ENCODE peak calls at places on chromosomes 3 and 15, in four cellular contexts. P is effector memory CD4-positive, alpha-beta T cell; T is cardiac muscle cell; R is CD4-positive, CD25-positive, alpha-beta regulatory T cell. S is an unnamed sample. For H3K36me3 and H3K27me3, the result is how much of the 10 kb centered on the place peaks cover.

GRCh38 chr15:50315814-50316630 is 39.0 kb downstream of the GABPB1 start:
- DNase-seq in P (no peak), R (no peak), T (peak), S (no peak)

GRCh38 chr15:98776607-98777281 is 128.4 kb downstream of the IGF1R start:
- DNase-seq in R (no peak), T (peak), P (no peak), S (no peak)

GRCh38 chr3:152296990-152297389 is 28.3 kb downstream of the MBNL1 start:
- DNase-seq in T (no peak), R (no peak), P (no peak), S (no peak)

GRCh38 chr3:138921316-138922292 is 25.3 kb downstream of the FOXL2 start:
- DNase-seq in T (no peak), P (no peak), R (no peak), S (no peak)

GRCh38 chr3:122101646-122102045 is 46.5 kb downstream of the CD86 start:
- DNase-seq in T (peak), R (no peak), P (no peak), S (no peak)

GRCh38 chr3:126442099-126442848 is 33.4 kb downstream of the ZXDC start:
- DNase-seq in P (no peak), R (no peak), T (no peak), S (no peak)

GRCh38 chr3:160052385-160053047 is 63.9 kb downstream of the IL12A start:
- DNase-seq in T (no peak), R (no peak), P (no peak), S (no peak)

GRCh38 chr3:86982883-86983282 is 8.1 kb downstream of the VGLL3 start:
- DNase-seq in R (no peak), T (no peak), P (no peak), S (no peak)

GRCh38 chr3:104909188-104909587 is 457.5 kb upstream of the ALCAM start:
- DNase-seq in P (no peak), T (no peak), R (no peak), S (no peak)

GRCh38 chr15:89171136-89172072 is 50.0 kb downstream of the RLBP1 start:
- DNase-seq in P (no peak), R (no peak), T (peak), S (no peak)

GRCh38 chr15:73564255-73564654 is 68.9 kb downstream of the NPTN start:
- DNase-seq in R (no peak), T (no peak), P (no peak), S (no peak)

GRCh38 chr3:38117748-38118420 is 19.0 kb downstream of the ACAA1 start:
- DNase-seq in P (peak), T (peak), R (peak), S (peak)

GRCh38 chr3:64977308-64978100 is 289.7 kb upstream of the ADAMTS9 start:
- DNase-seq in T (no peak), P (no peak), R (no peak), S (no peak)

GRCh38 chr3:59766165-59766872 is 716.5 kb upstream of the CFAP20DC start:
- DNase-seq in R (no peak), P (no peak), T (no peak), S (no peak)

GRCh38 chr3:15102256-15102655 is 3.3 kb upstream of the RBSN start:
- DNase-seq in T (no peak), R (no peak), P (no peak), S (no peak)

GRCh38 chr3:50090985-50091384 is 2.3 kb downstream of the RBM5 start:
- DNase-seq in R (no peak), T (no peak), P (no peak), S (no peak)

GRCh38 chr3:142275856-142276255 is 50.5 kb upstream of the GK5 start:
- DNase-seq in P (no peak), R (no peak), T (no peak), S (no peak)

GRCh38 chr3:119856695-119857094 is 74.8 kb downstream of the NR1I2 start:
- DNase-seq in P (no peak), T (no peak), R (no peak), S (no peak)

GRCh38 chr3:5188419-5189405 is 1.2 kb downstream of the EDEM1 start:
- DNase-seq in P (peak), R (peak), T (peak), S (no peak)

GRCh38 chr15:25346371-25346770 is 92.5 kb downstream of the UBE3A start:
- DNase-seq in T (no peak), R (no peak), P (no peak), S (no peak)

GRCh38 chr3:12193485-12194165 is 34.9 kb upstream of the TIMP4 start:
- DNase-seq in P (no peak), R (no peak), T (no peak), S (no peak)

GRCh38 chr15:78048410-78048946 is 29.0 kb downstream of the TBC1D2B start:
- DNase-seq in T (no peak), R (no peak), P (no peak), S (no peak)

GRCh38 chr3:177802151-177802900 is 605.0 kb upstream of the TBL1XR1 start:
- DNase-seq in R (no peak), P (no peak), T (no peak), S (no peak)

GRCh38 chr3:149576071-149576564 is 81.7 kb downstream of the WWTR1 start:
- DNase-seq in P (no peak), R (no peak), T (no peak), S (no peak)

GRCh38 chr3:114928989-114929620 is 218.0 kb downstream of the ZBTB20 start:
- DNase-seq in P (no peak), R (no peak), T (no peak), S (no peak)

GRCh38 chr3:148962513-148962912 is 28.8 kb upstream of the GYG1 start:
- DNase-seq in T (peak), P (no peak), R (no peak), S (no peak)

GRCh38 chr3:196159952-196160804 is 51.0 kb downstream of the ZDHHC19 start:
- DNase-seq in T (no peak), R (no peak), P (no peak), S (peak)

GRCh38 chr15:85479071-85479647 is 98.8 kb downstream of the AKAP13 start:
- DNase-seq in T (no peak), R (no peak), P (no peak), S (no peak)

GRCh38 chr15:75030023-75030413 is 6.6 kb downstream of the PPCDC start:
- DNase-seq in R (no peak), P (no peak), T (no peak), S (no peak)

GRCh38 chr3:113214917-113215595 is 3.7 kb downstream of the BOC start:
- DNase-seq in P (no peak), R (no peak), T (no peak), S (no peak)

GRCh38 chr3:155651489-155652223 is 93.2 kb downstream of the PLCH1 start:
- DNase-seq in P (no peak), R (no peak), T (no peak), S (no peak)

GRCh38 chr3:11482024-11482423 is 161.7 kb downstream of the VGLL4 start:
- DNase-seq in R (no peak), T (no peak), P (no peak), S (no peak)

DNA sequence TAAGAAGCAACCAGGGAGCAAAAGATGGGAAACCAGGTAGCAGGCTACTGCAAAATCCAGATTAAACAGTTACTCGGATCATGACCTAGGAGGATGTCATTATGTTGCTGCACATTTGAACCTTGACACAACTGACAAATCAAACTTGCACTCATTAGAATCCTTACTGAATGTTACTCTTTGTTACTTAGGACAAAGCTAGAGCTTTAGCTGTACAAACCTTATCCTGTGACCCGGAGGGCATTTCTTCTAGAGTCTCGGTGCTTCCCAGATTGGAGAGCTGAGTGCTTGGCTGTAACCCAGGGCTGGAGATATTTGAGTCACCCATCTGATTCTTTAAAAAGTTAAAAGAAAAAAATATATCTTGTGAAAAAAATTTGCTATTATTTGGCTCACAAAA is 43.4 kb downstream of the DCP1A start:
- DNase-seq in R (no peak), P (no peak), T (no peak), S (no peak)
- H3K36me3 ChIP-seq in R (half or more), P (under half), T (half or more), S (half or more)

DNA sequence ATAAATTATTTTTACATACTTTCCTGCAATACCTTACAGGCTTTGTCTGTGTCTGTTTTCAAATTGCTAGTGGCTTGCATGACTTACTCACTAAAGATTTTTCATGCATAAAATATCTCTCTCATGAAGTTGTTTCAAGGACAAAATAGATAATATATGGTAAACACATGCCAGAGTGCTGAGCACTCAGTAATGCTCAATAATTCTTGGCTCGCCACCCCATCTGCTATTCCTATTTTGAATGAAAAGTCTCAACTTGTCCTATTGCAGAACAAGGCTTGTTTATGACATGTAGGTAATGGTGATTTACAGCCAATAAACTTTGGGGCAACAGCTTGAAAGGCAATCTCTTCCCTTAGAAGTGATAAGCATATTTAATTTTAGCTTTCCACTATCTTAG is 788.9 kb upstream of the ROBO1 start:
- DNase-seq in P (no peak), R (no peak), T (no peak), S (no peak)
- H3K27ac ChIP-seq in P (no peak), R (no peak), T (no peak), S (no peak)

GRCh38 chr3:111956995-111957736 is 21.7 kb upstream of the ABHD10 start:
- DNase-seq in T (no peak), P (no peak), R (no peak), S (no peak)
- H3K27me3 ChIP-seq in T (under half), P (under half), R (under half), S (under half)

GRCh38 chr3:52651592-52651991 is 34.1 kb downstream of the PBRM1 start:
- DNase-seq in R (no peak), P (no peak), T (no peak), S (no peak)

GRCh38 chr3:52650437-52650836 is 35.3 kb downstream of the PBRM1 start:
- DNase-seq in T (no peak), P (no peak), R (no peak), S (no peak)

GRCh38 chr3:52645549-52645948 is 40.2 kb downstream of the PBRM1 start:
- DNase-seq in P (no peak), T (no peak), R (no peak), S (no peak)

GRCh38 chr3:52649461-52650210 is 36.1 kb downstream of the PBRM1 start:
- DNase-seq in R (no peak), P (no peak), T (no peak), S (no peak)
- H3K36me3 ChIP-seq in R (half or more), P (under half), T (half or more), S (under half)

DNA sequence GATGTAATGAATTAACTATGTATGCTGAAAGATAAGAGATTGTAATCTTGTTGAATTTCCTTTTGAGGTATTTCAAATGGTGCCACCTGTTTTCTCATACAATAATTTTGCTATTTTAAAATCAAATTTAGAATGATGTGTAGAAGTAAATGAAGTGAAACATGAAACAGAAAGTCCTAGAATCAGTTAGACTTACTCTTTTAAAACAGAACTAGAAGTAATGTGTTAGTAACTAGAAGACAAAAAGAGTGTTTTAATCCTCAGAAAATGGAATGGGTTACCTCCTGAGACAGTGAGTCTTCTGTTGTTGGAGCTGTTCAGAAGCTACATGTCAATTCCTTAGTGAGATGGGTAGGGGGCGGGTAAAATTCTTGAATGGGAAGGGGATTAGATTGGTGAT is 8.1 kb upstream of the MAP2K5 start:
- DNase-seq in R (no peak), P (no peak), T (no peak), S (no peak)
- H3K27ac ChIP-seq in R (no peak), P (no peak), T (no peak), S (no peak)

DNA sequence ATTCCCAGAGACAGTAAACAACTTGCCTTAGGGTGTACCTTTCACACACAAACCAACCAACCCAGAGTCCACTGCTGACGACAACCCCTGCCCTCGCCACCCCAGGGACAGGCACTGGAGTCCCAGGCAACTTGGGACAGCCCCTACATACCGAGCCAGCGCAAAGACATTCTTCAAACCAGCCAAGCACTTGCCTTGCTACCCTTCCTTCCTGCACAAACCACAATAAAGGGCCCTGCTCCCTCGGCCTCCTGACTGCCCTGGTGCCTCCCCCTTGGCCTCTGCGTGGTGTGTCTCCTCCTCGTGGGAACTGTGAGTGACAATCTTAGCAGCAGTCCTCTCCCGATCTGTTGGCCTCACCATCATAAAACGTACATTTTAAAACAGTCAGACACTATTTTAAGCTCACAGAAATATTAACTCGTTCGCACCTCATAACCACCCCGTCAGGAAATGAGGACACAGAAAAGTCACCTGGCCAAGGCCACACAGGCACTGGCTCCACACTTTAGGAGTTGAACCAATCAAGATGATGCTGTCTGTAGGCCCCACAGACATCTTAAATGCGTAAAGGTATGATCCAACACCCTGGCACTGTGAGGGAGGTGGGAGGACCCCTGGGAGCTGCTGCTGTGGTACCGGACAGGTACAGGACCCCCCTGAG is 113.8 kb downstream of the ADCY5 start:
- DNase-seq in T (no peak), R (no peak), P (no peak), S (no peak)
- H3K27me3 ChIP-seq in T (under half), R (under half), P (under half), S (under half)

GRCh38 chr3:52272831-52273230 is 5.6 kb downstream of the WDR82 start:
- DNase-seq in R (no peak), P (no peak), T (no peak), S (no peak)
- H3K36me3 ChIP-seq in R (under half), P (under half), T (under half), S (half or more)

GRCh38 chr15:39573287-39573686 is 7.6 kb upstream of the THBS1 start:
- DNase-seq in T (no peak), R (no peak), P (no peak), S (no peak)

GRCh38 chr15:39574416-39574815 is 6.5 kb upstream of the THBS1 start:
- DNase-seq in R (no peak), P (no peak), T (no peak), S (no peak)

GRCh38 chr15:39575180-39575579 is 5.7 kb upstream of the THBS1 start:
- DNase-seq in R (no peak), P (no peak), T (no peak), S (no peak)

GRCh38 chr15:39578851-39579486 is 1.9 kb upstream of the THBS1 start:
- DNase-seq in T (peak), R (no peak), P (no peak), S (no peak)

GRCh38 chr15:39573844-39574243 is 7.0 kb upstream of the THBS1 start:
- DNase-seq in R (no peak), T (no peak), P (no peak), S (no peak)
- H3K27ac ChIP-seq in R (no peak), T (no peak), P (no peak), S (no peak)

S was measured in esophagus squamous epithelium.